ENCODE peak calls at places on chromosomes 5 and 9, in ten cellular contexts. P is NCI-H510A treated with DMSO at 0.1 percent for 48 hours, I is NCI-H1930, C is heart right ventricle, G is lung, E is WERI-Rb-1, Q is ecto neural progenitor cell, J is EL, H is HFFc6, W is T-cell. U is an unnamed sample.

GRCh38 chr9:98172604-98173003 is 19.8 kb downstream of the CORO2A start:
- DNase-seq in P (peak; percentile 94), I (peak; percentile 13), C (no peak), G (no peak), E (peak; percentile 71), Q (no peak), J (no peak), H (no peak), W (no peak), U (no peak)

GRCh38 chr5:116696356-116696755 is 121.7 kb upstream of the SEMA6A start:
- DNase-seq in P (no peak), I (no peak), C (no peak), G (no peak), E (no peak), Q (no peak), J (no peak), H (no peak), W (no peak), U (no peak)

GRCh38 chr5:143279698-143280097 is 123.8 kb downstream of the NR3C1 start:
- DNase-seq in P (no peak), I (no peak), C (no peak), G (no peak), E (no peak), Q (no peak), J (peak; percentile 28), H (no peak), W (no peak), U (no peak)

GRCh38 chr5:76099286-76099702 is 16.1 kb downstream of the SV2C start:
- DNase-seq in P (no peak), I (no peak), C (no peak), G (no peak), E (no peak), Q (no peak), J (no peak), H (no peak), W (peak; percentile 33), U (no peak)

GRCh38 chr5:147565524-147565923 is 55.7 kb upstream of the DPYSL3 start:
- DNase-seq in P (peak; percentile 26), I (no peak), C (no peak), G (no peak), E (no peak), Q (no peak), J (peak; percentile 28), H (peak; percentile 51), W (no peak), U (no peak)

GRCh38 chr9:20980713-20981481 is 50.5 kb downstream of the HACD4 start:
- DNase-seq in P (no peak), I (no peak), C (no peak), G (no peak), E (no peak), Q (no peak), J (peak; percentile 64), H (peak; percentile 74), W (no peak), U (no peak)

GRCh38 chr5:657570-657969 is 35.6 kb downstream of the TPPP start:
- DNase-seq in P (no peak), I (no peak), C (no peak), G (no peak), E (no peak), Q (no peak), J (peak; percentile 89), H (peak; percentile 65), W (no peak), U (no peak)

GRCh38 chr9:38016375-38017120 is 52.5 kb downstream of the SHB start:
- DNase-seq in P (no peak), I (no peak), C (no peak), G (no peak), E (no peak), Q (no peak), J (peak; percentile 88), H (peak; percentile 87), W (no peak), U (no peak)

GRCh38 chr9:81686614-81687520 is 2.5 kb downstream of the TLE1 start:
- DNase-seq in P (peak; percentile 86), I (peak; percentile 63), C (peak; percentile 77), G (peak; percentile 72), E (peak; percentile 92), Q (peak; percentile 89), J (peak; percentile 86), H (peak; percentile 66), W (peak; percentile 25), U (peak; percentile 86)

GRCh38 chr5:176409765-176410164 is 6.6 kb downstream of the CLTB start:
- DNase-seq in P (no peak), I (no peak), C (no peak), G (no peak), E (no peak), Q (no peak), J (no peak), H (no peak), W (no peak), U (no peak)

GRCh38 chr9:136927343-136928261 is 16.9 kb downstream of the FBXW5 start:
- DNase-seq in P (no peak), I (no peak), C (no peak), G (no peak), E (no peak), Q (no peak), J (no peak), H (no peak), W (no peak), U (no peak)

GRCh38 chr5:17257705-17258273 is 40.4 kb downstream of the BASP1 start:
- DNase-seq in P (no peak), I (no peak), C (no peak), G (no peak), E (no peak), Q (no peak), J (no peak), H (no peak), W (no peak), U (no peak)

GRCh38 chr9:106697799-106698591 is 165.0 kb upstream of the ZNF462 start:
- DNase-seq in P (peak; percentile 73), I (no peak), C (peak; percentile 80), G (peak; percentile 71), E (peak; percentile 89), Q (no peak), J (peak; percentile 71), H (peak; percentile 10), W (no peak), U (peak; percentile 85)

GRCh38 chr5:104635216-104635615 is 1072.6 kb upstream of the NUDT12 start:
- DNase-seq in P (no peak), I (no peak), C (no peak), G (no peak), E (no peak), Q (no peak), J (no peak), H (no peak), W (no peak), U (no peak)

GRCh38 chr5:395156-395920 is 47.6 kb upstream of the EXOC3 start:
- DNase-seq in P (no peak), I (no peak), C (no peak), G (no peak), E (no peak), Q (peak; percentile 44), J (peak; percentile 94), H (peak; percentile 94), W (no peak), U (peak; percentile 51)

GRCh38 chr9:101737705-101738565 is 512 bp downstream of the GRIN3A start:
- DNase-seq in P (peak; percentile 44), I (peak; percentile 32), C (peak; percentile 15), G (no peak), E (peak; percentile 53), Q (peak; percentile 70), J (peak; percentile 1), H (no peak), W (no peak), U (no peak)

GRCh38 chr5:84242286-84242685 is 142.4 kb downstream of the EDIL3 start:
- DNase-seq in P (no peak), I (no peak), C (no peak), G (no peak), E (no peak), Q (no peak), J (peak; percentile 41), H (no peak), W (no peak), U (no peak)